ENCODE peak calls at places on chromosomes 2 and 18, in four cellular contexts. Q is AG04450, I is K562, U is gastrocnemius medialis. C is an unnamed sample.
A peak's percentile ranks its signal among the peaks of the same experiment; 100 is the strongest.

GRCh38 chr18:26457195-26457594 is 91.2 kb downstream of the KCTD1 start:
- DNase-seq in Q (no peak), I (no peak), U (no peak), C (no peak)

GRCh38 chr2:66601624-66602023 is 166.7 kb downstream of the MEIS1 start:
- DNase-seq in Q (no peak), I (no peak), U (no peak), C (no peak)

GRCh38 chr2:236703310-236703709 is 133.7 kb downstream of the ACKR3 start:
- DNase-seq in Q (no peak), I (no peak), U (no peak), C (no peak)

GRCh38 chr18:36017232-36017631 is 44.8 kb downstream of the RMP24 start:
- DNase-seq in Q (no peak), I (no peak), U (no peak), C (no peak)

GRCh38 chr2:185978634-185979405 is 240.2 kb downstream of the FSIP2 start:
- DNase-seq in Q (no peak), I (no peak), U (no peak), C (no peak)

GRCh38 chr2:9655441-9656269 is 24.9 kb upstream of the YWHAQ start:
- DNase-seq in Q (peak; percentile 75), I (no peak), U (no peak), C (no peak)

GRCh38 chr2:176124358-176125214 is 2.1 kb downstream of the HOXD9 start:
- DNase-seq in Q (no peak), I (no peak), U (no peak), C (no peak)

GRCh38 chr2:40105593-40105992 is 326.5 kb upstream of the THUMPD2 start:
- DNase-seq in Q (no peak), I (no peak), U (no peak), C (no peak)

GRCh38 chr2:42513252-42513918 is 19.6 kb upstream of the KCNG3 start:
- DNase-seq in Q (peak; percentile 20), I (peak; percentile 54), U (no peak), C (no peak)

GRCh38 chr2:127810156-127810636 is 775 bp downstream of the WDR33 start:
- DNase-seq in Q (no peak), I (no peak), U (no peak), C (no peak)

GRCh38 chr2:224436634-224437033 is 34.7 kb upstream of the FAM124B start:
- DNase-seq in Q (no peak), I (no peak), U (no peak), C (peak; percentile 31)

GRCh38 chr18:36124841-36125240 is 4.3 kb downstream of the SLC39A6 start:
- DNase-seq in Q (no peak), I (no peak), U (no peak), C (no peak)

GRCh38 chr18:774811-775210 is 37.2 kb downstream of the YES1 start:
- DNase-seq in Q (no peak), I (no peak), U (no peak), C (no peak)

GRCh38 chr2:132824716-132825115 is 154.7 kb upstream of the LYPD1 start:
- DNase-seq in Q (no peak), I (no peak), U (no peak), C (peak; percentile 37)

GRCh38 chr2:75540994-75541393 is 19.7 kb downstream of the EVA1A start:
- DNase-seq in Q (no peak), I (no peak), U (no peak), C (no peak)

GRCh38 chr2:60410458-60411146 is 142.9 kb downstream of the BCL11A start:
- DNase-seq in Q (no peak), I (no peak), U (no peak), C (no peak)

GRCh38 chr2:4354678-4355077 is 651.3 kb downstream of the DCDC2C start:
- DNase-seq in Q (no peak), I (peak; percentile 15), U (no peak), C (no peak)

GRCh38 chr2:46942143-46942526 is 26.5 kb upstream of the MCFD2 start:
- DNase-seq in Q (no peak), I (peak; percentile 30), U (no peak), C (no peak)

GRCh38 chr18:23683671-23684070 is 5.6 kb upstream of the LAMA3 start:
- DNase-seq in Q (no peak), I (no peak), U (no peak), C (no peak)

GRCh38 chr2:58448065-58448507 is 207.0 kb upstream of the FANCL start:
- DNase-seq in Q (peak; percentile 41), I (peak; percentile 13), U (no peak), C (peak; percentile 35)

GRCh38 chr2:69693472-69694450 is 48.2 kb upstream of the ANXA4 start:
- DNase-seq in Q (no peak), I (no peak), U (no peak), C (no peak)

GRCh38 chr2:120989911-120990441 is 254.3 kb downstream of the GLI2 start:
- DNase-seq in Q (no peak), I (no peak), U (no peak), C (no peak)

GRCh38 chr2:20249170-20249569 is 24.2 kb upstream of the SDC1 start:
- DNase-seq in Q (no peak), I (no peak), U (no peak), C (no peak)

GRCh38 chr2:124027182-124027581 is 2.1 kb downstream of the CNTNAP5 start:
- DNase-seq in Q (no peak), I (peak; percentile 27), U (no peak), C (peak; percentile 9)

GRCh38 chr2:148209598-148209997 is 188.7 kb downstream of the MBD5 start:
- DNase-seq in Q (no peak), I (peak; percentile 7), U (no peak), C (no peak)

GRCh38 chr2:235008584-235009044 is 56.8 kb downstream of the SH3BP4 start:
- DNase-seq in Q (no peak), I (no peak), U (no peak), C (no peak)

GRCh38 chr2:64141711-64142405 is 2.4 kb downstream of the PELI1 start:
- DNase-seq in Q (no peak), I (no peak), U (peak; percentile 8), C (no peak)

GRCh38 chr2:62197609-62198236 is 1.8 kb downstream of the B3GNT2 start:
- DNase-seq in Q (no peak), I (peak; percentile 44), U (no peak), C (no peak)

GRCh38 chr2:10990561-10991111 is 78.9 kb downstream of the KCNF1 start:
- DNase-seq in Q (no peak), I (no peak), U (no peak), C (no peak)

GRCh38 chr2:164496421-164496820 is 124.9 kb downstream of the GRB14 start:
- DNase-seq in Q (no peak), I (no peak), U (no peak), C (no peak)

GRCh38 chr2:164498841-164499240 is 122.4 kb downstream of the GRB14 start:
- DNase-seq in Q (no peak), I (no peak), U (no peak), C (no peak)

GRCh38 chr2:164496881-164497280 is 124.4 kb downstream of the GRB14 start:
- DNase-seq in Q (no peak), I (no peak), U (no peak), C (no peak)

DNA sequence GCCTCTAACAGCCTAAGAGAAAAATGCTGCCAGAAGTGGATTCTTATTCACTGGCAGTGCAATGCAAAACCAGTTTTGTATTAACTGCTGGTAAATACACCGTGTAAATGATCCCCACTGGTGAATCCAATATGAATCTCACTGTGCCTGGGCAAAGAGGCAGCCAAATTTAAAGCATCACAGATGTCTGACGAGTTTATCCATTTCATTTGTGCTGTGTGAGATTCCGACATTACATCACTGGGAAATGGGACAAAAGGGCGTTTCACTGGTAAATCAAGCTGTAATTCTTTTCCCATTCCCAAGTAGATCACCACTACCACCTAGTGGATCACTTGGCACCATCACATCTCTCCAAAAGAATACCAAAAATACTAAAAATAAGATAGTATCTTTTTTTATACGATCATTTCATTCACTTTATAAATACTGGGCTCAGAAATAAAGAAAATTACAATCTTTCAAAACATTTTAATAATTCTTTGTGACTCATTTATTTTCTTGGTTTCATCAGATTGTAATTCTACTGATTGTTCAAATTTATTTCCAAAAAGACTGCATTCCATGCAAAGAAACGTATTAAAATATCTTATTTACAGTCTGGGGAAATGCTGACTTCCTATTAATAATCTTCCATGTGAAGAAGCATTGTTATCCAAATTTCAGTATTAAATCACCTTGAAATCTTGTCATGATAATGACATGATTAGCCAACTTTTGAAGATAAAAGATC is 125.6 kb downstream of the GRB14 start:
- DNase-seq in Q (no peak), I (no peak), U (no peak), C (peak; percentile 7)
- TF ChIP-seq CTCF in Q (peak; percentile 66), I (peak; percentile 10), U (no peak), C (peak; percentile 64)

DNA sequence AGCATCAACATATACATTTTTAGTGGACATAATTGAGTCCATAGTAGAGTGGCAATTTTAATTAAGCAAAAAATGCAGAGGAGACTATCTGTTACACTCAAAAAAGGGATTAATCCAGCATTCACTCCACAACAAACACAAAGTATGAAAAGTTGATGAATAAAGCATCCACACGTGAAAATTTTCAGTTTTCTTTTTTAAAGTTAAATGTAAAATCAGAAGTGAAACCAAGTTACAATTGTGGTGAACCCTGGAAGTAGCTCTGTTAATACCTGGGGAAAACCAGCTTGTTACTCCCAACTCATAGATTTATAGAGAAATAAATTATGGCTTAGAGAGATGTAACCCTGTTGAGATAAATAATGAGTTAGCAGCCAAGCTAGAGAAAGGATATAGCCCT is 807.8 kb downstream of the TRIB2 start:
- DNase-seq in Q (no peak), I (no peak), U (no peak), C (no peak)
- H3K4me3 ChIP-seq in Q (no peak overlapping the region), I (no peak overlapping the region), U (no peak overlapping the region), C (no peak overlapping the region)

DNA sequence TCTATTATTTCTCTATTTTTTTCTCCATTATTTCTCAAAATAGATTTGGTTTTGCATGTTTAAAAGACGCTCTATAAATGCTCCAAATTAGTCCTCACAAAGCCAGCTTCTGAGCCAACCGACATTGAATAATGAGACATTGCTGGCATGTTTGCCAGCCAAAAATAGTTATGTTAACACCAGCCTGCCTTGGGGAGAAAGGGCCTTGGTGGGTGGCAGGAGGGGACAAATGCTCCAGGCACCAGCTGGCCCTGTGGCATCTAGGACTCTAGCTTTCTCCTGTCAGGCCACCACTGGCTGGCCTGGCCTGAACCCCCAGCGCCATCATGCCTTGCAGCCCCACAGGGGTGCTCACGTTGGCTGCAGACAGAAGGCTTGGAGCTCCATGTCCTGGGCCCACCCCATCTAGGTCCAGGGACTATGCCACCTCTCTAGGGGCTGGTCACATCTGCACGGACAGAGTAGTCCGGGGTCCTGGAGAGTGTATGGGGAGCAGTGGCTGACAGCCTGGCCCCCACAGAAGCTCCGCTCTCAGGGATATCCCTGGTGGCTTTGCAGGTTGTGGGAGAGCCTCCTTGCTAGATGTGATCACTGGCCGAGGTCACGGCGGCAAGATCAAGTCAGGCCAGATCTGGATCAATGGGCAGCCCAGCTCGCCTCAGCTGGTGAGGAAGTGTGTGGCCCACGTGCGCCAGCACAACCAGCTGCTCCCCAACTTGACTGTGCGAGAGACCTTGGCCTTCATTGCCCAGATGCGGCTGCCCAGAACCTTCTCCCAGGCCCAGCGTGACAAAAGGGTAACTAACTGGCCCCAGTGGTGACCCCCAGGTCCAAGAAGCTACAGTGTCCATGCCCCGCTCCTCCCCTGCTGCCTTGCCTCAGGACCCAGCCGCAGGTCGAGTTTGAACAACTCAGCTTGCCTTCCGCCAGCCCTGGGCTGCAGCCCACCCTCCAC is 12.5 kb downstream of the ABCG8 start:
- DNase-seq in Q (no peak), I (peak; percentile 6), U (no peak), C (no peak)
- H3K27me3 ChIP-seq in Q (peaks cover 22% of the 10 kb centered on the region), I (peaks cover 24% of the 10 kb centered on the region), U (peaks cover 17% of the 10 kb centered on the region), C (peaks cover 8% of the 10 kb centered on the region)

DNA sequence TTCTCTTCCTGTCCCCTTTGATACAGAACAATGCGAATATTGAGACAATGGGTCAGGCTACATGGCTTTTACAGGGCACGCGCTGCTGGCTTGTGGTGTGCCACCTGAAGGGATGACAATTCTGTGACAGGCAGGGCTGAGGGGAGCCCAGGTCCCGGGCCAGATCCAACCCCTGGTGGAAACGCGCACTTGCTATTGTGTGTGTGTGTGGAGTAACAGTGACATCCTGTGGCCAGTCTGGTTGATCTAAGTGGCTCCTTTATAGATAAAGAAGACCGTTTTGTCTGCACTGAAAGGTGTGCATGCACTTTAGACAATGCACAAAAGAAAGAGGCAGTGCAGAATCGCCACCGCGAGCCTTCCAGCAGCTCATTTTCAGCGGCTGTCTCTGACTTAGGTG is 273.6 kb downstream of the HRH4 start:
- DNase-seq in Q (no peak), I (no peak), U (no peak), C (no peak)
- TF ChIP-seq CTCF in Q (no peak), I (peak; percentile 35), U (no peak), C (peak; percentile 42)

C was measured in kidney epithelial cell.